ENCODE peak calls at places on chromosomes 7 and 10, in eight cellular contexts. P is NCI-H460; U is activated CD8-positive, alpha-beta memory T cell treated with anti-CD3 and anti-CD28 coated beads for 4 hours; E is AG04449; I is RCC 7860; O is Peyer's patch; X is T-helper 2 cell; N is effector CD4-positive, alpha-beta T cell. V is an unnamed sample.

GRCh38 chr10:49309691-49310371 is 10.9 kb downstream of the C10orf71 start:
- DNase-seq in P (no peak), U (no peak), E (no peak), I (no peak), O (peak; percentile 65), X (no peak), N (no peak), V (no peak)

GRCh38 chr10:111129348-111129747 is 52.5 kb downstream of the ADRA2A start:
- DNase-seq in P (no peak), U (no peak), E (no peak), I (no peak), O (no peak), X (no peak), N (no peak), V (no peak)

GRCh38 chr7:148622887-148623585 is 32.5 kb downstream of the C7orf33 start:
- DNase-seq in P (no peak), U (no peak), E (no peak), I (no peak), O (no peak), X (no peak), N (no peak), V (no peak)

GRCh38 chr7:73971315-73971700 is 56.7 kb upstream of the ELN start:
- DNase-seq in P (no peak), U (no peak), E (no peak), I (no peak), O (no peak), X (no peak), N (no peak), V (no peak)

GRCh38 chr7:116393654-116394053 is 105.9 kb upstream of the CAV2 start:
- DNase-seq in P (no peak), U (no peak), E (no peak), I (no peak), O (no peak), X (no peak), N (no peak), V (no peak)

GRCh38 chr7:157306836-157307533 is 29.8 kb upstream of the DNAJB6 start:
- DNase-seq in P (no peak), U (no peak), E (no peak), I (no peak), O (no peak), X (no peak), N (no peak), V (no peak)

GRCh38 chr10:104309980-104310978 is 28.0 kb downstream of the ITPRIP start:
- DNase-seq in P (peak; percentile 79), U (no peak), E (no peak), I (peak; percentile 46), O (no peak), X (no peak), N (no peak), V (no peak)

GRCh38 chr10:86311900-86312299 is 54.7 kb downstream of the GRID1 start:
- DNase-seq in P (no peak), U (no peak), E (no peak), I (no peak), O (no peak), X (no peak), N (no peak), V (no peak)

GRCh38 chr10:3477683-3478082 is 305.1 kb upstream of the PITRM1 start:
- DNase-seq in P (peak; percentile 54), U (no peak), E (no peak), I (peak; percentile 64), O (peak; percentile 45), X (no peak), N (no peak), V (no peak)

GRCh38 chr7:93968911-93969620 is 35.1 kb downstream of the BET1 start:
- DNase-seq in P (no peak), U (no peak), E (no peak), I (no peak), O (no peak), X (no peak), N (no peak), V (no peak)

GRCh38 chr10:121594623-121595320 is 3.5 kb downstream of the FGFR2 start:
- DNase-seq in P (no peak), U (no peak), E (peak; percentile 17), I (no peak), O (no peak), X (no peak), N (no peak), V (no peak)

GRCh38 chr10:60350400-60350799 is 39.3 kb downstream of the ANK3 start:
- DNase-seq in P (no peak), U (no peak), E (no peak), I (no peak), O (no peak), X (no peak), N (no peak), V (no peak)

GRCh38 chr7:101580596-101580995 is 48.5 kb downstream of the MYL10 start:
- DNase-seq in P (no peak), U (no peak), E (no peak), I (no peak), O (peak; percentile 3), X (no peak), N (no peak), V (no peak)

GRCh38 chr7:76089865-76090495 is 42.1 kb downstream of the MDH2 start:
- DNase-seq in P (no peak), U (no peak), E (no peak), I (peak; percentile 92), O (no peak), X (no peak), N (no peak), V (no peak)

GRCh38 chr7:24951441-24951840 is 28.5 kb downstream of the OSBPL3 start:
- DNase-seq in P (no peak), U (no peak), E (no peak), I (no peak), O (no peak), X (no peak), N (no peak), V (no peak)

GRCh38 chr10:22988581-22989360 is 60.9 kb downstream of the ARMC3 start:
- DNase-seq in P (peak; percentile 41), U (peak; percentile 47), E (no peak), I (peak; percentile 32), O (peak; percentile 87), X (peak; percentile 51), N (peak; percentile 64), V (peak; percentile 25)

GRCh38 chr7:158272091-158272490 is 315.5 kb downstream of the PTPRN2 start:
- DNase-seq in P (no peak), U (no peak), E (no peak), I (no peak), O (no peak), X (no peak), N (no peak), V (no peak)

GRCh38 chr10:6033954-6034353 is 28.2 kb downstream of the IL2RA start:
- DNase-seq in P (no peak), U (no peak), E (no peak), I (no peak), O (peak; percentile 41), X (no peak), N (no peak), V (no peak)

GRCh38 chr7:122143376-122143750 is 686 bp downstream of the AASS start:
- DNase-seq in P (no peak), U (no peak), E (no peak), I (no peak), O (peak; percentile 49), X (no peak), N (peak; percentile 2), V (no peak)

GRCh38 chr10:14560274-14560673 is 214.4 kb downstream of the FAM107B start:
- DNase-seq in P (peak; percentile 93), U (peak; percentile 41), E (no peak), I (peak; percentile 80), O (peak; percentile 71), X (peak; percentile 62), N (no peak), V (no peak)

GRCh38 chr10:79422178-79422892 is 23.1 kb downstream of the ZCCHC24 start:
- DNase-seq in P (no peak), U (no peak), E (peak; percentile 74), I (no peak), O (no peak), X (no peak), N (no peak), V (no peak)

GRCh38 chr10:98377001-98377400 is 38.0 kb downstream of the PYROXD2 start:
- DNase-seq in P (no peak), U (no peak), E (no peak), I (no peak), O (no peak), X (no peak), N (no peak), V (no peak)

GRCh38 chr7:137893143-137893742 is 46.5 kb upstream of the DGKI start:
- DNase-seq in P (no peak), U (no peak), E (no peak), I (no peak), O (no peak), X (no peak), N (no peak), V (no peak)

GRCh38 chr10:131180941-131181855 is 130.3 kb downstream of the TCERG1L start:
- DNase-seq in P (no peak), U (no peak), E (no peak), I (no peak), O (peak; percentile 17), X (no peak), N (no peak), V (no peak)

GRCh38 chr7:120259382-120259781 is 13.6 kb upstream of the KCND2 start:
- DNase-seq in P (no peak), U (no peak), E (no peak), I (no peak), O (no peak), X (no peak), N (no peak), V (no peak)

GRCh38 chr10:5956146-5956914 is 21.0 kb downstream of the IL15RA start:
- DNase-seq in P (no peak), U (no peak), E (no peak), I (no peak), O (peak; percentile 18), X (no peak), N (no peak), V (no peak)

GRCh38 chr10:114780610-114781184 is 40.9 kb upstream of the FHIP2A start:
- DNase-seq in P (no peak), U (no peak), E (no peak), I (no peak), O (no peak), X (no peak), N (no peak), V (no peak)

GRCh38 chr10:129114588-129114987 is 352.5 kb upstream of the MGMT start:
- DNase-seq in P (no peak), U (no peak), E (no peak), I (no peak), O (no peak), X (no peak), N (no peak), V (no peak)

GRCh38 chr10:3142146-3142875 is 30.3 kb downstream of the PITRM1 start:
- DNase-seq in P (no peak), U (no peak), E (no peak), I (no peak), O (no peak), X (no peak), N (no peak), V (no peak)

GRCh38 chr7:35624299-35625186 is 70.4 kb downstream of the HERPUD2 start:
- DNase-seq in P (peak; percentile 38), U (peak; percentile 9), E (no peak), I (peak; percentile 21), O (peak; percentile 58), X (no peak), N (peak; percentile 20), V (peak; percentile 6)